ENCODE peak calls at places on chromosomes 6 and 20, in ten cellular contexts. L, Z, A, Q, R, E, O, H, Y and U are unnamed samples.

GRCh38 chr6:35363293-35363750 is 21.0 kb downstream of the PPARD start:
- DNase-seq in Q (no peak), E (peak; percentile 76), Z (peak; percentile 68), H (no peak), O (no peak), R (peak; percentile 88), Y (peak; percentile 38), A (no peak), L (no peak), U (no peak)

GRCh38 chr6:105807905-105808304 is 278.2 kb upstream of the PRDM1 start:
- DNase-seq in O (no peak), Z (no peak), A (no peak), R (no peak), H (no peak), Y (no peak), E (no peak), Q (no peak), L (no peak), U (no peak)

GRCh38 chr6:163813979-163814493 is 399.5 kb downstream of the QKI start:
- DNase-seq in A (no peak), L (no peak), E (no peak), Q (no peak), H (no peak), R (no peak), Y (no peak), Z (no peak), O (no peak), U (no peak)

GRCh38 chr6:157513004-157513603 is 132.1 kb downstream of the ZDHHC14 start:
- DNase-seq in Z (no peak), Q (no peak), A (no peak), R (peak; percentile 11), E (no peak), H (no peak), O (no peak), Y (no peak), L (no peak), U (no peak)

GRCh38 chr6:149031545-149032317 is 284.9 kb downstream of the UST start:
- DNase-seq in O (no peak), H (no peak), E (no peak), L (no peak), Q (no peak), Y (no peak), A (no peak), Z (no peak), R (no peak), U (peak; percentile 93)

GRCh38 chr6:28673800-28674671 is 148.4 kb downstream of the GPX5 start:
- DNase-seq in A (peak; percentile 25), O (no peak), Y (peak; percentile 67), H (no peak), R (no peak), E (no peak), L (no peak), Z (no peak), Q (no peak), U (no peak)

GRCh38 chr6:159169193-159169555 is at the start of gene FNDC1:
- DNase-seq in Z (peak; percentile 61), Q (no peak), A (no peak), O (no peak), Y (peak; percentile 82), L (no peak), E (peak; percentile 73), R (no peak), H (no peak), U (no peak)

GRCh38 chr20:3932277-3933073 is 43.3 kb downstream of the PANK2 start:
- DNase-seq in L (no peak), A (no peak), Y (no peak), Z (no peak), R (no peak), O (no peak), H (no peak), E (no peak), Q (no peak), U (no peak)

GRCh38 chr20:15547109-15547508 is 1026.1 kb downstream of the KIF16B start:
- DNase-seq in R (no peak), Q (no peak), E (no peak), Z (no peak), A (no peak), Y (no peak), H (no peak), O (no peak), L (no peak), U (no peak)

GRCh38 chr6:52603000-52603795 is 26.3 kb upstream of the TRAM2 start:
- DNase-seq in Q (no peak), Y (no peak), L (no peak), A (no peak), O (no peak), Z (no peak), H (no peak), E (no peak), R (no peak), U (no peak)

GRCh38 chr6:41021832-41022231 is 17.2 kb downstream of the UNC5CL start:
- DNase-seq in Q (no peak), E (no peak), H (no peak), Z (no peak), R (no peak), A (no peak), Y (no peak), O (no peak), L (no peak), U (no peak)

GRCh38 chr20:38934530-38934929 is 8.3 kb downstream of the FAM83D start:
- DNase-seq in O (no peak), L (no peak), R (no peak), Y (no peak), A (no peak), Z (no peak), Q (no peak), E (no peak), H (no peak), U (no peak)

GRCh38 chr20:4613184-4613583 is 108.5 kb upstream of the PRND start:
- DNase-seq in Q (no peak), Y (no peak), O (no peak), Z (no peak), H (no peak), L (no peak), E (no peak), R (no peak), A (no peak), U (no peak)

GRCh38 chr6:139124887-139125672 is 9.8 kb upstream of the HECA start:
- DNase-seq in Z (peak; percentile 67), Q (peak; percentile 71), O (peak; percentile 73), E (peak; percentile 68), Y (peak; percentile 38), H (no peak), L (peak; percentile 69), A (peak; percentile 83), R (peak; percentile 23), U (no peak)

GRCh38 chr6:31865205-31866118 is 2.8 kb upstream of the NEU1 start:
- DNase-seq in H (no peak), R (no peak), L (no peak), A (no peak), Y (no peak), Z (no peak), E (no peak), Q (no peak), O (no peak), U (no peak)

GRCh38 chr6:161215193-161215592 is 58.7 kb downstream of the AGPAT4 start:
- DNase-seq in L (no peak), A (no peak), Y (no peak), Q (no peak), H (no peak), E (no peak), Z (no peak), R (no peak), O (no peak), U (no peak)

GRCh38 chr20:7714549-7714948 is 225.7 kb downstream of the HAO1 start:
- DNase-seq in O (no peak), H (no peak), L (no peak), R (no peak), Z (no peak), E (no peak), Y (no peak), A (no peak), Q (peak; percentile 32), U (no peak)

GRCh38 chr20:54573838-54574237 is 98.4 kb downstream of the DOK5 start:
- DNase-seq in A (no peak), Q (no peak), Y (peak; percentile 30), O (no peak), R (no peak), H (no peak), Z (no peak), E (no peak), L (no peak), U (no peak)

GRCh38 chr6:35592178-35592577 is 79.5 kb upstream of the TULP1 start:
- DNase-seq in Y (no peak), Z (no peak), A (no peak), L (no peak), Q (no peak), H (no peak), E (no peak), R (no peak), O (no peak), U (no peak)

GRCh38 chr6:429515-430121 is 38.1 kb downstream of the IRF4 start:
- DNase-seq in H (no peak), O (no peak), E (no peak), R (no peak), L (no peak), A (no peak), Z (no peak), Q (no peak), Y (no peak), U (no peak)

GRCh38 chr6:112049051-112049799 is 4.7 kb upstream of the CCN6 start:
- DNase-seq in E (no peak), R (no peak), H (no peak), A (no peak), Y (no peak), O (no peak), Z (no peak), Q (no peak), L (no peak), U (no peak)

GRCh38 chr6:22980446-22980845 is 411.1 kb downstream of the HDGFL1 start:
- DNase-seq in H (no peak), A (no peak), O (no peak), E (no peak), Z (no peak), R (no peak), Q (no peak), L (no peak), Y (no peak), U (no peak)

GRCh38 chr20:46176744-46177378 is 58.7 kb downstream of the CD40 start:
- DNase-seq in L (no peak), O (no peak), Y (no peak), Z (no peak), H (no peak), Q (no peak), E (no peak), A (no peak), R (no peak), U (no peak)

GRCh38 chr6:36319436-36319762 is 17.3 kb downstream of the BNIP5 start:
- DNase-seq in Z (no peak), A (no peak), Q (no peak), Y (no peak), H (no peak), R (no peak), E (no peak), O (no peak), L (no peak), U (no peak)

GRCh38 chr6:80163754-80164187 is 57.3 kb downstream of the BCKDHB start:
- DNase-seq in Y (no peak), O (no peak), R (no peak), A (peak; percentile 27), Q (no peak), L (no peak), H (no peak), E (no peak), Z (no peak), U (no peak)

GRCh38 chr20:53934421-53935352 is 135.7 kb downstream of the BCAS1 start:
- DNase-seq in A (peak; percentile 71), Y (no peak), R (no peak), Q (no peak), E (no peak), L (no peak), Z (no peak), H (no peak), O (peak; percentile 62), U (no peak)

GRCh38 chr6:137494967-137495595 is 887 bp upstream of the OLIG3 start:
- DNase-seq in E (no peak), L (no peak), Q (no peak), Y (peak; percentile 55), H (no peak), Z (no peak), R (no peak), A (no peak), O (no peak), U (no peak)

GRCh38 chr6:38016824-38017223 is 197.3 kb downstream of the ZFAND3 start:
- DNase-seq in A (no peak), Q (no peak), Z (no peak), E (no peak), Y (no peak), O (no peak), H (no peak), R (no peak), L (no peak), U (no peak)